ENCODE peak calls at places on chromosomes 2 and 18, in six cellular contexts. One of them, this sample, is unnamed.

GRCh38 chr2:237298323-237299118 is 115.4 kb downstream of the COL6A3 start:
- DNase-seq in osteoblast: no peak
- DNase-seq in SK-N-SH: peak; percentile 33
- DNase-seq in thyroid gland: peak; percentile 87
- DNase-seq in PC-9: peak; percentile 90
- DNase-seq in mucosa of descending colon: no peak
- DNase-seq in this sample: no peak

GRCh38 chr2:134029478-134029877 is 224.4 kb upstream of the MGAT5 start:
- DNase-seq in osteoblast: no peak
- DNase-seq in SK-N-SH: peak; percentile 27
- DNase-seq in thyroid gland: no peak
- DNase-seq in PC-9: no peak
- DNase-seq in mucosa of descending colon: no peak
- DNase-seq in this sample: no peak

GRCh38 chr2:70902067-70902442 is 33.6 kb upstream of the ATP6V1B1 start:
- DNase-seq in osteoblast: no peak
- DNase-seq in SK-N-SH: peak; percentile 64
- DNase-seq in thyroid gland: no peak
- DNase-seq in PC-9: no peak
- DNase-seq in mucosa of descending colon: no peak
- DNase-seq in this sample: no peak

GRCh38 chr2:180497621-180498152 is 482.7 kb upstream of the UBE2E3 start:
- DNase-seq in osteoblast: no peak
- DNase-seq in SK-N-SH: no peak
- DNase-seq in thyroid gland: no peak
- DNase-seq in PC-9: no peak
- DNase-seq in mucosa of descending colon: no peak
- DNase-seq in this sample: no peak

GRCh38 chr2:68721482-68722071 is 13.0 kb upstream of the ARHGAP25 start:
- DNase-seq in osteoblast: no peak
- DNase-seq in SK-N-SH: no peak
- DNase-seq in thyroid gland: peak; percentile 50
- DNase-seq in PC-9: peak; percentile 56
- DNase-seq in mucosa of descending colon: peak; percentile 46
- DNase-seq in this sample: no peak

GRCh38 chr2:224078656-224079055 is 39.6 kb upstream of the SERPINE2 start:
- DNase-seq in osteoblast: no peak
- DNase-seq in SK-N-SH: no peak
- DNase-seq in thyroid gland: peak; percentile 84
- DNase-seq in PC-9: no peak
- DNase-seq in mucosa of descending colon: no peak
- DNase-seq in this sample: no peak

GRCh38 chr2:72263043-72263780 is 115.5 kb upstream of the CYP26B1 start:
- DNase-seq in osteoblast: no peak
- DNase-seq in SK-N-SH: no peak
- DNase-seq in thyroid gland: no peak
- DNase-seq in PC-9: no peak
- DNase-seq in mucosa of descending colon: no peak
- DNase-seq in this sample: no peak

GRCh38 chr2:172102159-172102857 is 392 bp downstream of the DLX2 start:
- DNase-seq in osteoblast: peak; percentile 97
- DNase-seq in SK-N-SH: no peak
- DNase-seq in thyroid gland: no peak
- DNase-seq in PC-9: no peak
- DNase-seq in mucosa of descending colon: no peak
- DNase-seq in this sample: no peak

GRCh38 chr18:61833978-61834377 is 58.8 kb downstream of the RNF152 start:
- DNase-seq in osteoblast: no peak
- DNase-seq in SK-N-SH: no peak
- DNase-seq in thyroid gland: no peak
- DNase-seq in PC-9: no peak
- DNase-seq in mucosa of descending colon: no peak
- DNase-seq in this sample: no peak

GRCh38 chr2:65826567-65826966 is 394.2 kb upstream of the SPRED2 start:
- DNase-seq in osteoblast: no peak
- DNase-seq in SK-N-SH: no peak
- DNase-seq in thyroid gland: no peak
- DNase-seq in PC-9: no peak
- DNase-seq in mucosa of descending colon: no peak
- DNase-seq in this sample: no peak

GRCh38 chr2:218733615-218734021 is 23.0 kb downstream of the TTLL4 start:
- DNase-seq in osteoblast: no peak
- DNase-seq in SK-N-SH: no peak
- DNase-seq in thyroid gland: no peak
- DNase-seq in PC-9: no peak
- DNase-seq in mucosa of descending colon: peak; percentile 13
- DNase-seq in this sample: peak; percentile 7

GRCh38 chr2:6917071-6917760 is at the start of gene RNF144A:
- DNase-seq in osteoblast: peak; percentile 99
- DNase-seq in SK-N-SH: peak; percentile 99
- DNase-seq in thyroid gland: peak; percentile 56
- DNase-seq in PC-9: peak; percentile 21
- DNase-seq in mucosa of descending colon: peak; percentile 70
- DNase-seq in this sample: no peak

GRCh38 chr18:45456076-45457066 is 158.9 kb upstream of the SLC14A2 start:
- DNase-seq in osteoblast: no peak
- DNase-seq in SK-N-SH: no peak
- DNase-seq in thyroid gland: no peak
- DNase-seq in PC-9: no peak
- DNase-seq in mucosa of descending colon: no peak
- DNase-seq in this sample: no peak

GRCh38 chr2:157164891-157165290 is 92.6 kb upstream of the GALNT5 start:
- DNase-seq in osteoblast: no peak
- DNase-seq in SK-N-SH: no peak
- DNase-seq in thyroid gland: no peak
- DNase-seq in PC-9: no peak
- DNase-seq in mucosa of descending colon: no peak
- DNase-seq in this sample: no peak

GRCh38 chr2:157168501-157168900 is 89.0 kb upstream of the GALNT5 start:
- DNase-seq in osteoblast: no peak
- DNase-seq in SK-N-SH: no peak
- DNase-seq in thyroid gland: no peak
- DNase-seq in PC-9: no peak
- DNase-seq in mucosa of descending colon: no peak
- DNase-seq in this sample: no peak

GRCh38 chr2:157160131-157160530 is 97.4 kb upstream of the GALNT5 start:
- DNase-seq in osteoblast: no peak
- DNase-seq in SK-N-SH: no peak
- DNase-seq in thyroid gland: no peak
- DNase-seq in PC-9: peak; percentile 9
- DNase-seq in mucosa of descending colon: peak; percentile 54
- DNase-seq in this sample: no peak

GRCh38 chr2:157159221-157159904 is 98.1 kb upstream of the GALNT5 start:
- DNase-seq in osteoblast: no peak
- DNase-seq in SK-N-SH: no peak
- DNase-seq in thyroid gland: no peak
- DNase-seq in PC-9: no peak
- DNase-seq in mucosa of descending colon: no peak
- DNase-seq in this sample: no peak

GRCh38 chr2:157164370-157164769 is 93.1 kb upstream of the GALNT5 start:
- DNase-seq in osteoblast: no peak
- DNase-seq in SK-N-SH: no peak
- DNase-seq in thyroid gland: no peak
- DNase-seq in PC-9: no peak
- DNase-seq in mucosa of descending colon: no peak
- DNase-seq in this sample: no peak
- TF ChIP-seq CTCF in osteoblast: no peak
- TF ChIP-seq CTCF in SK-N-SH: no peak
- TF ChIP-seq CTCF in thyroid gland: no peak
- TF ChIP-seq CTCF in PC-9: no peak
- TF ChIP-seq CTCF in mucosa of descending colon: no peak
- TF ChIP-seq CTCF in this sample: no peak

DNA sequence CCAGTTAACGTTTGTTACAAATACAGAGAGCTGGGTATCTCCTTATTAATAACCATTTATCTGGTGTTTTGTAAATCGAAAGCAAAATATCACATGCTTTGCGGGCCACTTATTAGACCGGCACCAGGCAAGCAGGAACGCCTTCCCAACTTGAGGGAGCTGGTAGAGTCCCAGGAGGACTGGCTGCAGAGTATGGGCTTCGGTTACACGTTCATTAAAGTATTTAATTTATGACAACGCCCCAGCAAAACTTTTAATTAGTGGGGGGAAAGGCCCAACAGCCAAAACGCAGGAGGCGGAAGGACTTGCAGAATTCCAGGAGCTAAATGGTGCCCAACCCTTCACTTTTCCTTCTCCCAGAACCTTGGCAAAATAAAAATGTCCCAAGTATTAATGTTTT is 3.7 kb downstream of the SMAD7 start:
- DNase-seq in osteoblast: peak; percentile 88
- DNase-seq in SK-N-SH: no peak
- DNase-seq in thyroid gland: peak; percentile 59
- DNase-seq in PC-9: no peak
- DNase-seq in mucosa of descending colon: no peak
- DNase-seq in this sample: no peak
- H3K4me1 ChIP-seq in osteoblast: peaks cover 53% of the 10 kb centered on the region
- H3K4me1 ChIP-seq in SK-N-SH: peaks cover 50% of the 10 kb centered on the region
- H3K4me1 ChIP-seq in thyroid gland: peaks cover 48% of the 10 kb centered on the region
- H3K4me1 ChIP-seq in PC-9: peaks cover 59% of the 10 kb centered on the region
- H3K4me1 ChIP-seq in mucosa of descending colon: peaks cover 47% of the 10 kb centered on the region
- H3K4me1 ChIP-seq in this sample: peaks cover 25% of the 10 kb centered on the region

GRCh38 chr2:190780594-190780993 is 100.0 kb upstream of the GLS start:
- DNase-seq in osteoblast: no peak
- DNase-seq in SK-N-SH: no peak
- DNase-seq in thyroid gland: no peak
- DNase-seq in PC-9: no peak
- DNase-seq in mucosa of descending colon: no peak
- DNase-seq in this sample: no peak
- TF ChIP-seq CTCF in osteoblast: no peak
- TF ChIP-seq CTCF in SK-N-SH: no peak
- TF ChIP-seq CTCF in thyroid gland: no peak
- TF ChIP-seq CTCF in PC-9: no peak
- TF ChIP-seq CTCF in mucosa of descending colon: no peak
- TF ChIP-seq CTCF in this sample: no peak

DNA sequence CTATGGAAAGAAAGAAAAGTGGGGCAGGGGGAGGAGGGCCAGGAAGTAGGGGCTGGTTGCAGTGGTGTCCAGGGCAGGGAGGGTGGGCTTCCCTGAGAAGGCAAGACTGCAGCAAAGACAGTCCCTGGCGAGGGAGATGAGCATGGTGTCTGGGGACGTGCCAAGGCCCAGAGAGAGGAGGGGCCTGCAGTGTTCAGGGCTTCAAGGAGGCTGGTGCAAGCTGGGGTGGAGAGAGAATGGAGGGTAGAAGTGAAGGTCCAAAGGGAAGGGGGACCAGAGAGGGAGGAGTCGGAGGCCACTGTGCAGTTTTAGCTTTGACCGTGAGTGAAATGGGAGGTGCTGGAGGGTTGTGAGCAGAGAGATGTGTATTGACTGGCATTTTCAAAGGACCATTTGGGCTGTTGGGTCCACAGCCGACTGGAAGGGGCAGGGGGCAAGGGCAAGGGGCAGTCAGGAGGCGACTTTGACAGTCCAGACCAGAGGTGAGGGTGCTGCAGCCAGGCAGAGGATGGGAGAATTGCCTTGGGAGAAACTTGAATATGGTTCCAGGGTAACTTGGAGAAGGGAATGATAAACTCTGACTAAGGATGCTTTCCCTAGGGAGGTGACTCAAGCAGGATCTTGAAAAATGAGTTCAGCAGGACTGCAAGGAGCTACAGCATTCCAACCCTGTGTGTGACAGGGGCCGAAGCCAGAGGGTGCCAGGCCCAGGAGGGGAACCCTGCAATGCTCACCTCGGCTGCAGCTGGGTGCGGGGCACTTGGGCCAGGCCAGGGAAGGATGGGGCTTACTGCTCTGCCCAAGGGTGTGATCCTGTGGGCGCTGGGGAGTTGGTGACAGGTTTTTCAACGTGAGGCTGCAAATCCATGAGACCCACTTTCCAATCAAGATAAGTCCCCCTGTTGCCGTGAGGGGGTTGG is 177.1 kb upstream of the HAAO start:
- DNase-seq in osteoblast: peak; percentile 95
- DNase-seq in SK-N-SH: no peak
- DNase-seq in thyroid gland: no peak
- DNase-seq in PC-9: peak; percentile 47
- DNase-seq in mucosa of descending colon: no peak
- DNase-seq in this sample: no peak
- H3K4me1 ChIP-seq in osteoblast: peaks cover 61% of the 10 kb centered on the region
- H3K4me1 ChIP-seq in SK-N-SH: peaks cover 30% of the 10 kb centered on the region
- H3K4me1 ChIP-seq in thyroid gland: peaks cover 13% of the 10 kb centered on the region
- H3K4me1 ChIP-seq in PC-9: peaks cover 30% of the 10 kb centered on the region
- H3K4me1 ChIP-seq in mucosa of descending colon: no peaks in the 10 kb centered on the region
- H3K4me1 ChIP-seq in this sample: peaks cover under 1% of the 10 kb centered on the region

GRCh38 chr2:231463698-231464575 is at the start of gene NCL:
- DNase-seq in osteoblast: peak; percentile 95
- DNase-seq in SK-N-SH: peak; percentile 88
- DNase-seq in thyroid gland: peak; percentile 86
- DNase-seq in PC-9: peak; percentile 79
- DNase-seq in mucosa of descending colon: peak; percentile 99
- DNase-seq in this sample: peak; percentile 79
- TF ChIP-seq CTCF in osteoblast: no peak
- TF ChIP-seq CTCF in SK-N-SH: no peak
- TF ChIP-seq CTCF in thyroid gland: no peak
- TF ChIP-seq CTCF in PC-9: no peak
- TF ChIP-seq CTCF in mucosa of descending colon: no peak
- TF ChIP-seq CTCF in this sample: no peak

DNA sequence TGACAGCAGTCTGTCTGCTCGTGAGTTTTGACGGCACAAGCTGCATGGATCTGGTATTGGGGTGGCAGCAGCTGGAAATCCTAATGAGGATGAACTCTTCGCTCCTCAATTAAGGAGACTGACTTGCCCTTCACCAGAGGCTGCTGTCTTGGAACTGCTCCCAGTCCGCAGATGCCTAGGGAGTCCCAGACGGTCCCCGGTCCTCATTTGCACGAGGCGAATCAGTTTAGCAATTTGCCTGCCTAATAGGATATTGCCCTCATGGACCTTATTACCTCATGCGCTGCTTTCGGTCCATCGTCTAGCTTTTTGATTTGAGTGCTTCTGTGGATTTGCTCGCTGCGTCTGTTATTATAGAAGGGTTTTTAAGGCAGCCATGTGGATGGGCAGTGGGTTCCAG is 40.6 kb downstream of the ASAP2 start:
- DNase-seq in osteoblast: no peak
- DNase-seq in SK-N-SH: peak; percentile 76
- DNase-seq in thyroid gland: no peak
- DNase-seq in PC-9: no peak
- DNase-seq in mucosa of descending colon: no peak
- DNase-seq in this sample: no peak
- H3K4me1 ChIP-seq in osteoblast: peaks cover 51% of the 10 kb centered on the region
- H3K4me1 ChIP-seq in SK-N-SH: peaks cover 85% of the 10 kb centered on the region
- H3K4me1 ChIP-seq in thyroid gland: peaks cover 86% of the 10 kb centered on the region
- H3K4me1 ChIP-seq in PC-9: peaks cover 82% of the 10 kb centered on the region
- H3K4me1 ChIP-seq in mucosa of descending colon: peaks cover 64% of the 10 kb centered on the region
- H3K4me1 ChIP-seq in this sample: peaks cover 16% of the 10 kb centered on the region

GRCh38 chr2:98730053-98730850 is 680 bp downstream of the MGAT4A start:
- DNase-seq in osteoblast: no peak
- DNase-seq in SK-N-SH: peak; percentile 73
- DNase-seq in thyroid gland: peak; percentile 71
- DNase-seq in PC-9: peak; percentile 40
- DNase-seq in mucosa of descending colon: peak; percentile 74
- DNase-seq in this sample: no peak

GRCh38 chr2:98729652-98730051 is 1.3 kb downstream of the MGAT4A start:
- DNase-seq in osteoblast: no peak
- DNase-seq in SK-N-SH: no peak
- DNase-seq in thyroid gland: no peak
- DNase-seq in PC-9: no peak
- DNase-seq in mucosa of descending colon: no peak
- DNase-seq in this sample: no peak

GRCh38 chr2:98731709-98732349 is 897 bp upstream of the MGAT4A start:
- DNase-seq in osteoblast: no peak
- DNase-seq in SK-N-SH: no peak
- DNase-seq in thyroid gland: no peak
- DNase-seq in PC-9: no peak
- DNase-seq in mucosa of descending colon: peak; percentile 74
- DNase-seq in this sample: no peak

GRCh38 chr2:98732430-98733051 is 1.6 kb upstream of the MGAT4A start:
- DNase-seq in osteoblast: no peak
- DNase-seq in SK-N-SH: no peak
- DNase-seq in thyroid gland: no peak
- DNase-seq in PC-9: no peak
- DNase-seq in mucosa of descending colon: no peak
- DNase-seq in this sample: no peak

GRCh38 chr2:98730851-98731708 is at the start of gene MGAT4A:
- DNase-seq in osteoblast: peak; percentile 97
- DNase-seq in SK-N-SH: peak; percentile 94
- DNase-seq in thyroid gland: peak; percentile 82
- DNase-seq in PC-9: peak; percentile 75
- DNase-seq in mucosa of descending colon: peak; percentile 83
- DNase-seq in this sample: no peak
- TF ChIP-seq CTCF in osteoblast: no peak
- TF ChIP-seq CTCF in SK-N-SH: no peak
- TF ChIP-seq CTCF in thyroid gland: no peak
- TF ChIP-seq CTCF in PC-9: no peak
- TF ChIP-seq CTCF in mucosa of descending colon: no peak
- TF ChIP-seq CTCF in this sample: no peak